ENCODE peak calls at places on chromosomes 13 and 19, in six cellular contexts. W is adrenal gland, N is lower leg skin, X is fibroblast of the aortic adventitia, M is tibial artery, P is fibroblast of mammary gland. A is an unnamed sample.

GRCh38 chr19:42440357-42441046 is 2.2 kb downstream of the CXCL17 start:
- DNase-seq in M (peak), W (peak), P (peak), N (peak), X (peak), A (peak)

GRCh38 chr13:47081850-47082249 is 185.0 kb upstream of the HTR2A start:
- DNase-seq in M (no peak), P (no peak), X (no peak), W (no peak), N (no peak), A (no peak)

GRCh38 chr13:113939129-113939904 is 34.6 kb downstream of the C13orf46 start:
- DNase-seq in P (no peak), W (no peak), M (no peak), X (no peak), N (no peak), A (no peak)

GRCh38 chr13:31067416-31068118 is 94.1 kb downstream of the HSPH1 start:
- DNase-seq in P (peak), W (no peak), M (no peak), X (peak), N (no peak), A (peak)

GRCh38 chr19:48812094-48812929 is 1.5 kb upstream of the BCAT2 start:
- DNase-seq in W (peak), M (peak), X (peak), P (peak), N (peak), A (peak)

GRCh38 chr19:16661480-16662034 is 618 bp downstream of the TMEM38A start:
- DNase-seq in W (peak), P (no peak), X (no peak), N (peak), M (peak), A (no peak)

GRCh38 chr19:41701401-41702075 is 6.9 kb upstream of the CEACAM5 start:
- DNase-seq in N (no peak), P (no peak), M (no peak), W (no peak), X (no peak), A (no peak)

GRCh38 chr19:34430738-34431625 is 2.8 kb downstream of the UBA2 start:
- DNase-seq in P (peak), X (peak), M (no peak), W (peak), N (no peak), A (peak)

GRCh38 chr19:3338541-3339181 is 27.7 kb upstream of the NFIC start:
- DNase-seq in P (no peak), X (no peak), M (peak), N (no peak), W (peak), A (no peak)

GRCh38 chr19:49744946-49745381 is 18.1 kb downstream of the TSKS start:
- DNase-seq in X (no peak), P (no peak), W (no peak), M (no peak), N (no peak), A (no peak)

GRCh38 chr19:17488593-17489391 is 18.5 kb downstream of the SLC27A1 start:
- DNase-seq in M (peak), P (no peak), N (peak), X (no peak), W (peak), A (no peak)

GRCh38 chr13:113029487-113030258 is 60.7 kb downstream of the MCF2L start:
- DNase-seq in X (no peak), M (no peak), N (no peak), W (no peak), P (no peak), A (no peak)

GRCh38 chr19:13430790-13431582 is 75.3 kb downstream of the CACNA1A start:
- DNase-seq in M (no peak), N (no peak), W (peak), P (peak), X (peak), A (peak)

GRCh38 chr13:28421674-28422410 is 73.1 kb downstream of the FLT1 start:
- DNase-seq in X (no peak), W (no peak), N (no peak), M (no peak), P (no peak), A (no peak)

GRCh38 chr13:35856721-35857346 is 274.3 kb downstream of the DCLK1 start:
- DNase-seq in N (no peak), M (no peak), W (no peak), P (no peak), X (no peak), A (no peak)

GRCh38 chr19:48391100-48392005 is at the start of gene KDELR1:
- DNase-seq in X (peak), P (peak), W (peak), M (peak), N (peak), A (peak)

GRCh38 chr19:3163230-3163886 is 15.2 kb upstream of the S1PR4 start:
- DNase-seq in P (peak), M (peak), N (no peak), W (no peak), X (peak), A (peak)

GRCh38 chr19:30848626-30849322 is 476.6 kb downstream of the ZNF536 start:
- DNase-seq in M (no peak), N (no peak), P (no peak), X (no peak), W (no peak), A (no peak)

GRCh38 chr19:2394054-2394668 is 33.2 kb downstream of the TIMM13 start:
- DNase-seq in W (no peak), X (no peak), N (no peak), P (no peak), M (no peak), A (no peak)

GRCh38 chr13:26022538-26023292 is 29.1 kb downstream of the SHISA2 start:
- DNase-seq in P (peak), N (peak), W (peak), X (peak), M (peak), A (peak)

GRCh38 chr13:42883771-42884170 is 102.4 kb downstream of the FAM216B start:
- DNase-seq in X (peak), N (no peak), W (peak), P (peak), M (no peak), A (peak)

GRCh38 chr13:98033277-98034247 is 80.1 kb downstream of the IPO5 start:
- DNase-seq in N (no peak), W (peak), X (peak), P (peak), M (no peak), A (peak)

GRCh38 chr13:66837246-66837645 is 392.9 kb downstream of the PCDH9 start:
- DNase-seq in W (no peak), X (no peak), P (no peak), N (no peak), M (no peak), A (no peak)

GRCh38 chr13:47039106-47039505 is 142.3 kb upstream of the HTR2A start:
- DNase-seq in M (no peak), X (peak), N (no peak), W (peak), P (peak), A (peak)

GRCh38 chr19:31518216-31518615 is 169.0 kb upstream of the TSHZ3 start:
- DNase-seq in P (no peak), N (no peak), X (no peak), M (no peak), W (no peak), A (no peak)

GRCh38 chr13:27044837-27045570 is 126.6 kb downstream of the USP12 start:
- DNase-seq in N (no peak), M (no peak), P (no peak), W (no peak), X (no peak), A (peak)

GRCh38 chr19:5828661-5829566 is 10.6 kb downstream of the FUT6 start:
- DNase-seq in N (no peak), X (peak), M (no peak), W (peak), P (no peak), A (no peak)

GRCh38 chr13:73998631-73999030 is 135.6 kb downstream of the KLF12 start:
- DNase-seq in M (no peak), P (no peak), N (no peak), W (no peak), X (no peak), A (no peak)
- H3K4me3 ChIP-seq in M (no peak), P (no peak), N (no peak), W (no peak), X (no peak), A (no peak)

GRCh38 chr13:38417727-38418126 is 68.1 kb downstream of the UFM1 start:
- DNase-seq in N (no peak), P (peak), W (no peak), X (no peak), M (no peak), A (no peak)
- TF ChIP-seq CTCF in N (no peak), P (peak), W (peak), X (no peak), M (no peak), A (peak)

GRCh38 chr13:92804346-92804745 is 422.3 kb upstream of the GPC6 start:
- DNase-seq in W (no peak), N (no peak), P (peak), M (no peak), X (peak), A (peak)

GRCh38 chr13:92804926-92805325 is 421.7 kb upstream of the GPC6 start:
- DNase-seq in N (no peak), M (no peak), P (peak), X (peak), W (no peak), A (no peak)

GRCh38 chr13:92806215-92806614 is 420.4 kb upstream of the GPC6 start:
- DNase-seq in N (no peak), X (peak), P (peak), M (no peak), W (no peak), A (peak)

GRCh38 chr13:92807343-92807742 is 419.3 kb upstream of the GPC6 start:
- DNase-seq in X (peak), N (no peak), M (no peak), P (no peak), W (no peak), A (peak)

DNA sequence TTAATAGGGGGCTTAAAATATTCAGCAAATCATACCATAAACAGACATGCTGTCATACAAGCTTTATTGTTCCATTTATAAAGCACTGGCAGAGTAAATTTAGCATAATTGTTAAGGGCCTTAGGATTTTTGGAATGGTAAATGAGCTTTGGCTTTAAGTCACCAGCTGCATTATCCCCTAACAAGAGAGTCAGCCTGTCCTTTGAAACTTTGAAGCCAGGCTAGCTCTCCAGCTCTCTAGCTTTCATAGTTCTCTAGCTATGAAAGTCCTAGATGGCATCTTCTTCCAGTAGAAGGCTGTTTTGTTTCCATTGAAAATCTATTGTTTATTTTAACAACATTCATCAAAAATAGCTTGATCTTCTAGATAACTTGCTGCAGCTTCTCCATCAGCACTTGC is 420.8 kb upstream of the GPC6 start:
- DNase-seq in P (no peak), X (no peak), M (no peak), N (no peak), W (no peak), A (no peak)
- H3K4me3 ChIP-seq in P (peak), X (peak), M (peak), N (no peak), W (no peak), A (no peak)

DNA sequence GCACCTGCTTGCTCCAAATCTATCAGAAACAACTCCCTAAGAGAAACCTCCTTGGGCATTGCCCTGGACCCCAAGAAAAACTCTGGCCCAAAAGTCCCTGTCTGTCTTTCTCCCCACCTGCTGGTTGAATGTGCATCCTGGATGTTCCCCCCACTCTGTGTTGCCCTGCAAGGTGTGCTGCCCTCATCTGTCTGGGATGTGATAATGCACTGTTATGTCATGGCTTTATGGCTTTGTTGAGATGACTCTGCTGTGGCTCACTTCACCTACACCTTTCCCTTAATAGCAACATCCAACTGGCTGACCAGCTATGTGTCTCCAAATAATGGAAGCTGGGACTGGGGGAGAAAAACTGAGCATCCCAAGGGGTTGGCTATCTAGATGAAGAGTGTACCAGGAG is 2.6 kb downstream of the ZNF20 start:
- DNase-seq in P (peak), X (no peak), M (no peak), W (no peak), N (no peak), A (no peak)
- TF ChIP-seq CTCF in P (peak), X (no peak), M (no peak), W (no peak), N (no peak), A (no peak)

GRCh38 chr19:58084596-58085347 is 13.3 kb downstream of the ZSCAN18 start:
- DNase-seq in P (no peak), X (no peak), N (no peak), M (no peak), W (no peak), A (no peak)

GRCh38 chr19:58086825-58087710 is 11.0 kb downstream of the ZSCAN18 start:
- DNase-seq in W (no peak), X (no peak), N (no peak), P (no peak), M (no peak), A (no peak)

GRCh38 chr19:58089846-58090245 is 8.2 kb downstream of the ZSCAN18 start:
- DNase-seq in W (no peak), M (no peak), P (no peak), N (no peak), X (no peak), A (no peak)

GRCh38 chr19:58088521-58089052 is 9.4 kb downstream of the ZSCAN18 start:
- DNase-seq in P (no peak), W (no peak), X (no peak), M (no peak), N (no peak), A (no peak)

DNA sequence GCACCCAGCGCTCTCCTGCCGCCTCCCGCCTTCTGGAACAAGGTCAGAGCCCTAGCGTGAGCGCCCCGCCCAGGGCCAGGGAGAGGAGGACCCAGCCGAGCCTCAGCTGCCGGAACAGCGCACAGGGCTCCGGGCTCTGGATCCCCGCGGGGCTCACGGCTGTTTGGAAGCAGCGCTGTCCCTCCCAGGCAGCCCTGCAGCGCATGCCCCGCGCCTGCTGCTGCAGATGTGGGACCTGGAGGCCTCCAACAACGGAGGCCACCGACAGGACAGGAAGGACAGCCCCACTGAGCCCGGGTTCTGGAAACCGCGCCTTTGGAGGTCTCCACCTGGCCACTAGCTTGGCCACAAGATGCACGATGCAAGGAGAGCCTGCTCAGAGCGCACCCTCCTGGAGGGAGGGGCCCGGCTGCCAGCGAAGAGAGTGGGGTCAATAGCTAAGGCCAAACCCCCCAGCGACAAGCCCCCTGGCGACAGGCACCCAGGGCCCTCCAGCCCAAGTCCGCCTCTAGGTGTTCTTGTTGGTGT is 12.6 kb downstream of the ZSCAN18 start:
- DNase-seq in P (no peak), W (no peak), M (no peak), X (no peak), N (no peak), A (no peak)
- H3K4me3 ChIP-seq in P (no peak), W (no peak), M (no peak), X (no peak), N (no peak), A (no peak)

DNA sequence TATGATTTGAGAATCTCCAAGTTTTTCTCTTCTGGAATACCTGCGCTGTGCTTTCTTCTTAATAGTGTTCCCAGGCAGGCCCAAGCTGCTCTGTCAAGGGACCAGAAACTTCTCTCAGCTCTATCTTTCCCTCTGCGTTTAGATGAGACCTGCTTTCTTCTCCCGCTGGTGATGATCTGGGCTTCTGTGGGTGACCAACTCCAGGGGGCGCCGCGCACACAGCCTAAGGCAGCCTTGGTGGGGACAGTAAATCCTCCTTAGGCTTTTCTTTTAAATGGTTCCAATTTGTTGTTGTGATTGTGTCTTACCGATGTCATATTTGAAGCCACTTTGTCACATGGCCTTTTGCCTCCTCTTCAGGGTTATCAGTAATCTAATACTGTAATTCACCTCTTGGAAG is 439.4 kb upstream of the KLF12 start:
- DNase-seq in N (no peak), X (no peak), M (no peak), P (no peak), W (no peak), A (no peak)
- TF ChIP-seq CTCF in N (no peak), X (peak), M (no peak), P (peak), W (peak), A (peak)

GRCh38 chr19:290539-291521 is at the start of gene PLPP2:
- DNase-seq in P (no peak), X (peak), M (peak), W (no peak), N (no peak), A (peak)
- H3K4me3 ChIP-seq in P (peak), X (peak), M (peak), W (no peak), N (peak), A (peak)

DNA sequence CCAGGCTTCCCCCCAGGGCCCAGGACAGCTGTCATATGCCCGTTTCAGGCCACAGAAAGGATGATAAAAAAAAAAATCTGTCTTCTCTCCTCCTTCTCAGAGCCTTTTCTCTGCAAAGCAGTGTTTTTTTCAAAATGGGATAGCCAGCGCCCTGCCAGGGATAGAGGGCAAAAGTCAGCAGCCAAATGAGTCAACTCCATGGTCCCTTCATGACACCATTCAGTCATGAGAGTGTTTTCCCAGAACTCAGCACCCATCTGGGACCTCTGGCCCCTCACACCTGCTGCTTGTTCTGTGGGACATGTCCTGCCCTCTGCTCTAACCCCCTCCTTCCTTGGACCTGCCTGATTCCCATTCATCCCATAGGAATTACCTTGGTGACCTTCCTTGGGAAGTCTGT is 95.0 kb downstream of the CYSLTR2 start:
- DNase-seq in W (no peak), M (no peak), P (peak), X (no peak), N (no peak), A (no peak)
- TF ChIP-seq CTCF in W (no peak), M (no peak), P (no peak), X (no peak), N (no peak), A (no peak)